ENCODE peak calls at places on chromosomes 4 and X, in five cellular contexts. One of them, this sample, is unnamed.

GRCh38 chr4:8778301-8778700 is 93.3 kb downstream of the HMX1 start:
- DNase-seq in stimulated activated CD4-positive, alpha-beta T cell treated with anti-CD3 and anti-CD28 coated beads, Interleukin-12 subunit alpha, Interleukin-12 subunit beta, amount 100 ng/mL, for 4 hours: no peak
- DNase-seq in AG04450: no peak
- DNase-seq in iris pigment epithelial cell: no peak
- DNase-seq in mesothelial cell of epicardium: no peak
- DNase-seq in this sample: no peak

GRCh38 chr4:100880012-100880411 is 362.2 kb upstream of the EMCN start:
- DNase-seq in mesothelial cell of epicardium: no peak
- DNase-seq in iris pigment epithelial cell: no peak
- DNase-seq in AG04450: no peak
- DNase-seq in stimulated activated CD4-positive, alpha-beta T cell treated with anti-CD3 and anti-CD28 coated beads, Interleukin-12 subunit alpha, Interleukin-12 subunit beta, amount 100 ng/mL, for 4 hours: no peak
- DNase-seq in this sample: no peak

GRCh38 chr4:102868782-102869568 is at the start of gene CISD2:
- DNase-seq in iris pigment epithelial cell: peak
- DNase-seq in mesothelial cell of epicardium: peak
- DNase-seq in AG04450: peak
- DNase-seq in stimulated activated CD4-positive, alpha-beta T cell treated with anti-CD3 and anti-CD28 coated beads, Interleukin-12 subunit alpha, Interleukin-12 subunit beta, amount 100 ng/mL, for 4 hours: peak
- DNase-seq in this sample: peak

GRCh38 chr4:167274346-167274745 is 40.1 kb upstream of the SPOCK3 start:
- DNase-seq in AG04450: no peak
- DNase-seq in mesothelial cell of epicardium: no peak
- DNase-seq in iris pigment epithelial cell: peak
- DNase-seq in stimulated activated CD4-positive, alpha-beta T cell treated with anti-CD3 and anti-CD28 coated beads, Interleukin-12 subunit alpha, Interleukin-12 subunit beta, amount 100 ng/mL, for 4 hours: no peak
- DNase-seq in this sample: no peak

GRCh38 chrX:69289046-69289838 is 124.0 kb upstream of the PJA1 start:
- DNase-seq in iris pigment epithelial cell: no peak
- DNase-seq in mesothelial cell of epicardium: no peak
- DNase-seq in AG04450: no peak
- DNase-seq in stimulated activated CD4-positive, alpha-beta T cell treated with anti-CD3 and anti-CD28 coated beads, Interleukin-12 subunit alpha, Interleukin-12 subunit beta, amount 100 ng/mL, for 4 hours: no peak
- DNase-seq in this sample: no peak

GRCh38 chr4:2954358-2955185 is 8.6 kb downstream of the NOP14 start:
- DNase-seq in mesothelial cell of epicardium: no peak
- DNase-seq in AG04450: no peak
- DNase-seq in iris pigment epithelial cell: no peak
- DNase-seq in stimulated activated CD4-positive, alpha-beta T cell treated with anti-CD3 and anti-CD28 coated beads, Interleukin-12 subunit alpha, Interleukin-12 subunit beta, amount 100 ng/mL, for 4 hours: peak
- DNase-seq in this sample: peak

GRCh38 chr4:158783775-158784174 is 14.9 kb downstream of the FNIP2 start:
- DNase-seq in iris pigment epithelial cell: peak
- DNase-seq in AG04450: peak
- DNase-seq in mesothelial cell of epicardium: no peak
- DNase-seq in stimulated activated CD4-positive, alpha-beta T cell treated with anti-CD3 and anti-CD28 coated beads, Interleukin-12 subunit alpha, Interleukin-12 subunit beta, amount 100 ng/mL, for 4 hours: no peak
- DNase-seq in this sample: no peak

GRCh38 chr4:34417160-34417559 is 1827.2 kb downstream of the ARAP2 start:
- DNase-seq in mesothelial cell of epicardium: no peak
- DNase-seq in AG04450: no peak
- DNase-seq in stimulated activated CD4-positive, alpha-beta T cell treated with anti-CD3 and anti-CD28 coated beads, Interleukin-12 subunit alpha, Interleukin-12 subunit beta, amount 100 ng/mL, for 4 hours: no peak
- DNase-seq in iris pigment epithelial cell: peak
- DNase-seq in this sample: no peak

GRCh38 chr4:156113138-156113537 is 159.5 kb upstream of the CTSO start:
- DNase-seq in AG04450: no peak
- DNase-seq in stimulated activated CD4-positive, alpha-beta T cell treated with anti-CD3 and anti-CD28 coated beads, Interleukin-12 subunit alpha, Interleukin-12 subunit beta, amount 100 ng/mL, for 4 hours: no peak
- DNase-seq in mesothelial cell of epicardium: no peak
- DNase-seq in iris pigment epithelial cell: no peak
- DNase-seq in this sample: no peak

GRCh38 chrX:144275403-144275802 is 391.5 kb downstream of the UBE2NL start:
- DNase-seq in iris pigment epithelial cell: no peak
- DNase-seq in mesothelial cell of epicardium: no peak
- DNase-seq in stimulated activated CD4-positive, alpha-beta T cell treated with anti-CD3 and anti-CD28 coated beads, Interleukin-12 subunit alpha, Interleukin-12 subunit beta, amount 100 ng/mL, for 4 hours: no peak
- DNase-seq in AG04450: no peak
- DNase-seq in this sample: no peak

GRCh38 chr4:15003891-15004700 is 1.8 kb downstream of the CPEB2 start:
- DNase-seq in stimulated activated CD4-positive, alpha-beta T cell treated with anti-CD3 and anti-CD28 coated beads, Interleukin-12 subunit alpha, Interleukin-12 subunit beta, amount 100 ng/mL, for 4 hours: peak
- DNase-seq in iris pigment epithelial cell: peak
- DNase-seq in AG04450: no peak
- DNase-seq in mesothelial cell of epicardium: peak
- DNase-seq in this sample: peak

GRCh38 chrX:21374163-21374993 is at the start of gene CNKSR2:
- DNase-seq in stimulated activated CD4-positive, alpha-beta T cell treated with anti-CD3 and anti-CD28 coated beads, Interleukin-12 subunit alpha, Interleukin-12 subunit beta, amount 100 ng/mL, for 4 hours: peak
- DNase-seq in iris pigment epithelial cell: peak
- DNase-seq in AG04450: no peak
- DNase-seq in mesothelial cell of epicardium: peak
- DNase-seq in this sample: peak

GRCh38 chr4:20832821-20833220 is 132.6 kb downstream of the PACRGL start:
- DNase-seq in mesothelial cell of epicardium: no peak
- DNase-seq in iris pigment epithelial cell: peak
- DNase-seq in stimulated activated CD4-positive, alpha-beta T cell treated with anti-CD3 and anti-CD28 coated beads, Interleukin-12 subunit alpha, Interleukin-12 subunit beta, amount 100 ng/mL, for 4 hours: no peak
- DNase-seq in AG04450: no peak
- DNase-seq in this sample: no peak

GRCh38 chrX:78333521-78333920 is 6.1 kb upstream of the CYSLTR1 start:
- DNase-seq in mesothelial cell of epicardium: no peak
- DNase-seq in stimulated activated CD4-positive, alpha-beta T cell treated with anti-CD3 and anti-CD28 coated beads, Interleukin-12 subunit alpha, Interleukin-12 subunit beta, amount 100 ng/mL, for 4 hours: no peak
- DNase-seq in AG04450: no peak
- DNase-seq in iris pigment epithelial cell: no peak
- DNase-seq in this sample: no peak

GRCh38 chr4:7647932-7648812 is 213.4 kb upstream of the PSAPL1 start:
- DNase-seq in stimulated activated CD4-positive, alpha-beta T cell treated with anti-CD3 and anti-CD28 coated beads, Interleukin-12 subunit alpha, Interleukin-12 subunit beta, amount 100 ng/mL, for 4 hours: no peak
- DNase-seq in AG04450: no peak
- DNase-seq in iris pigment epithelial cell: peak
- DNase-seq in mesothelial cell of epicardium: no peak
- DNase-seq in this sample: no peak

GRCh38 chr4:3328814-3329663 is 36.2 kb downstream of the RGS12 start:
- DNase-seq in mesothelial cell of epicardium: no peak
- DNase-seq in AG04450: no peak
- DNase-seq in stimulated activated CD4-positive, alpha-beta T cell treated with anti-CD3 and anti-CD28 coated beads, Interleukin-12 subunit alpha, Interleukin-12 subunit beta, amount 100 ng/mL, for 4 hours: no peak
- DNase-seq in iris pigment epithelial cell: no peak
- DNase-seq in this sample: no peak

GRCh38 chr4:151798678-151799416 is 38.0 kb upstream of the GATB start:
- DNase-seq in iris pigment epithelial cell: no peak
- DNase-seq in mesothelial cell of epicardium: no peak
- DNase-seq in AG04450: no peak
- DNase-seq in stimulated activated CD4-positive, alpha-beta T cell treated with anti-CD3 and anti-CD28 coated beads, Interleukin-12 subunit alpha, Interleukin-12 subunit beta, amount 100 ng/mL, for 4 hours: no peak
- DNase-seq in this sample: no peak

GRCh38 chr4:80307183-80307735 is 28.3 kb upstream of the CFAP299 start:
- DNase-seq in AG04450: no peak
- DNase-seq in mesothelial cell of epicardium: no peak
- DNase-seq in stimulated activated CD4-positive, alpha-beta T cell treated with anti-CD3 and anti-CD28 coated beads, Interleukin-12 subunit alpha, Interleukin-12 subunit beta, amount 100 ng/mL, for 4 hours: no peak
- DNase-seq in iris pigment epithelial cell: peak
- DNase-seq in this sample: no peak

GRCh38 chr4:26557164-26557563 is 26.7 kb upstream of the TBC1D19 start:
- DNase-seq in mesothelial cell of epicardium: no peak
- DNase-seq in iris pigment epithelial cell: peak
- DNase-seq in stimulated activated CD4-positive, alpha-beta T cell treated with anti-CD3 and anti-CD28 coated beads, Interleukin-12 subunit alpha, Interleukin-12 subunit beta, amount 100 ng/mL, for 4 hours: no peak
- DNase-seq in AG04450: peak
- DNase-seq in this sample: no peak

GRCh38 chr4:101621120-101621519 is 169.4 kb upstream of the BANK1 start:
- DNase-seq in iris pigment epithelial cell: peak
- DNase-seq in mesothelial cell of epicardium: no peak
- DNase-seq in AG04450: no peak
- DNase-seq in stimulated activated CD4-positive, alpha-beta T cell treated with anti-CD3 and anti-CD28 coated beads, Interleukin-12 subunit alpha, Interleukin-12 subunit beta, amount 100 ng/mL, for 4 hours: no peak
- DNase-seq in this sample: no peak

GRCh38 chrX:152637649-152638442 is at the start of gene GABRQ:
- DNase-seq in stimulated activated CD4-positive, alpha-beta T cell treated with anti-CD3 and anti-CD28 coated beads, Interleukin-12 subunit alpha, Interleukin-12 subunit beta, amount 100 ng/mL, for 4 hours: no peak
- DNase-seq in mesothelial cell of epicardium: peak
- DNase-seq in iris pigment epithelial cell: peak
- DNase-seq in AG04450: no peak
- DNase-seq in this sample: peak

GRCh38 chrX:107684956-107685385 is 56.7 kb downstream of the PRPS1 start:
- DNase-seq in mesothelial cell of epicardium: no peak
- DNase-seq in iris pigment epithelial cell: peak
- DNase-seq in AG04450: no peak
- DNase-seq in stimulated activated CD4-positive, alpha-beta T cell treated with anti-CD3 and anti-CD28 coated beads, Interleukin-12 subunit alpha, Interleukin-12 subunit beta, amount 100 ng/mL, for 4 hours: no peak
- DNase-seq in this sample: peak

GRCh38 chrX:119989905-119990408 is 46.4 kb upstream of the NKAP start:
- DNase-seq in AG04450: no peak
- DNase-seq in stimulated activated CD4-positive, alpha-beta T cell treated with anti-CD3 and anti-CD28 coated beads, Interleukin-12 subunit alpha, Interleukin-12 subunit beta, amount 100 ng/mL, for 4 hours: no peak
- DNase-seq in iris pigment epithelial cell: no peak
- DNase-seq in mesothelial cell of epicardium: no peak
- DNase-seq in this sample: no peak

GRCh38 chr4:110224142-110224541 is 25.7 kb upstream of the ELOVL6 start:
- DNase-seq in stimulated activated CD4-positive, alpha-beta T cell treated with anti-CD3 and anti-CD28 coated beads, Interleukin-12 subunit alpha, Interleukin-12 subunit beta, amount 100 ng/mL, for 4 hours: no peak
- DNase-seq in mesothelial cell of epicardium: no peak
- DNase-seq in iris pigment epithelial cell: no peak
- DNase-seq in AG04450: no peak
- DNase-seq in this sample: no peak

GRCh38 chr4:183996868-183997267 is 91.8 kb downstream of the STOX2 start:
- DNase-seq in mesothelial cell of epicardium: no peak
- DNase-seq in AG04450: no peak
- DNase-seq in iris pigment epithelial cell: peak
- DNase-seq in stimulated activated CD4-positive, alpha-beta T cell treated with anti-CD3 and anti-CD28 coated beads, Interleukin-12 subunit alpha, Interleukin-12 subunit beta, amount 100 ng/mL, for 4 hours: no peak
- DNase-seq in this sample: no peak

GRCh38 chrX:68685722-68686683 is 38.5 kb downstream of the STARD8 start:
- DNase-seq in mesothelial cell of epicardium: no peak
- DNase-seq in stimulated activated CD4-positive, alpha-beta T cell treated with anti-CD3 and anti-CD28 coated beads, Interleukin-12 subunit alpha, Interleukin-12 subunit beta, amount 100 ng/mL, for 4 hours: no peak
- DNase-seq in iris pigment epithelial cell: peak
- DNase-seq in AG04450: peak
- DNase-seq in this sample: peak

GRCh38 chr4:4480685-4481393 is 61.0 kb downstream of the STX18 start:
- DNase-seq in iris pigment epithelial cell: peak
- DNase-seq in mesothelial cell of epicardium: no peak
- DNase-seq in AG04450: no peak
- DNase-seq in stimulated activated CD4-positive, alpha-beta T cell treated with anti-CD3 and anti-CD28 coated beads, Interleukin-12 subunit alpha, Interleukin-12 subunit beta, amount 100 ng/mL, for 4 hours: no peak
- DNase-seq in this sample: no peak

This sample was measured in activated naive CD4-positive, alpha-beta T cell treated with anti-CD3 and anti-CD28 coated beads for 36 hours.